ENCODE peak calls at places on chromosome 18, in seven cellular contexts. R, M, L, O, K, A and H are unnamed samples.

GRCh38 chr18:39776766-39777165 is 2178.3 kb upstream of the PIK3C3 start:
- DNase-seq in M (no peak), A (no peak), O (no peak), L (no peak), K (no peak), R (no peak), H (no peak)

GRCh38 chr18:78171954-78172353 is 807.7 kb upstream of the SALL3 start:
- DNase-seq in L (no peak), R (no peak), K (no peak), O (no peak), A (no peak), M (no peak), H (no peak)

GRCh38 chr18:13222371-13223281 is 4.1 kb downstream of the LDLRAD4 start:
- DNase-seq in K (no peak), O (no peak), L (no peak), A (no peak), M (no peak), R (no peak), H (no peak)

GRCh38 chr18:31243740-31244512 is 74.0 kb upstream of the DSG1 start:
- DNase-seq in A (no peak), R (no peak), L (no peak), M (no peak), O (no peak), K (no peak), H (no peak)

GRCh38 chr18:33820517-33821368 is 242.7 kb downstream of the ASXL3 start:
- DNase-seq in M (peak; percentile 46), R (no peak), L (no peak), A (no peak), O (no peak), K (no peak), H (no peak)

GRCh38 chr18:76357585-76358265 is 137.3 kb downstream of the ZNF516 start:
- DNase-seq in K (no peak), M (no peak), A (no peak), L (no peak), R (no peak), O (no peak), H (no peak)

GRCh38 chr18:9321709-9322108 is 12.9 kb upstream of the TWSG1 start:
- DNase-seq in R (no peak), K (no peak), A (peak; percentile 6), M (no peak), O (no peak), L (no peak), H (no peak)

GRCh38 chr18:26549486-26550435 is 1.4 kb upstream of the KCTD1 start:
- DNase-seq in R (no peak), K (peak; percentile 56), L (no peak), M (peak; percentile 71), A (peak; percentile 77), O (no peak), H (peak; percentile 34)

GRCh38 chr18:10205136-10205535 is 249.3 kb upstream of the APCDD1 start:
- DNase-seq in R (no peak), K (no peak), M (no peak), O (no peak), A (peak; percentile 40), L (no peak), H (no peak)

GRCh38 chr18:5885337-5885736 is 10.0 kb downstream of the TMEM200C start:
- DNase-seq in M (no peak), R (no peak), O (no peak), K (no peak), L (no peak), A (no peak), H (no peak)

GRCh38 chr18:598053-598665 is 1.4 kb downstream of the CLUL1 start:
- DNase-seq in K (no peak), M (no peak), O (no peak), A (no peak), R (no peak), L (no peak), H (no peak)

GRCh38 chr18:33821503-33821902 is 243.5 kb downstream of the ASXL3 start:
- DNase-seq in M (no peak), R (no peak), A (peak; percentile 46), O (no peak), K (no peak), L (no peak), H (no peak)

GRCh38 chr18:78814321-78814720 is 165.3 kb upstream of the SALL3 start:
- DNase-seq in L (no peak), M (peak; percentile 37), O (no peak), K (no peak), A (no peak), R (no peak), H (no peak)

GRCh38 chr18:23784811-23785245 is 95.6 kb downstream of the LAMA3 start:
- DNase-seq in R (no peak), A (peak; percentile 66), O (no peak), M (no peak), K (no peak), L (no peak), H (no peak)

GRCh38 chr18:67417864-67418523 is 98.5 kb downstream of the DSEL start:
- DNase-seq in K (peak; percentile 30), O (no peak), A (peak; percentile 61), M (no peak), L (no peak), R (peak; percentile 48), H (no peak)

GRCh38 chr18:24878289-24878688 is 417.9 kb downstream of the HRH4 start:
- DNase-seq in M (peak; percentile 61), L (no peak), K (peak; percentile 38), R (no peak), O (no peak), A (peak; percentile 67), H (peak; percentile 61)

GRCh38 chr18:10450986-10451385 is 3.4 kb upstream of the APCDD1 start:
- DNase-seq in O (no peak), R (no peak), A (no peak), M (no peak), K (no peak), L (no peak), H (no peak)

GRCh38 chr18:44507729-44508325 is 172.9 kb upstream of the SETBP1 start:
- DNase-seq in A (peak; percentile 31), K (peak; percentile 54), O (no peak), R (no peak), M (no peak), L (no peak), H (peak; percentile 1)

GRCh38 chr18:69161383-69162028 is 239.2 kb upstream of the DOK6 start:
- DNase-seq in K (no peak), R (no peak), M (no peak), O (no peak), L (no peak), A (peak; percentile 12), H (no peak)